ENCODE peak calls at places on chromosome 15, in four cellular contexts. S, D, V and P are unnamed samples.

GRCh38 chr15:66824374-66824773 is 122.3 kb downstream of the SMAD6 start:
- DNase-seq in S (no peak), D (no peak), V (no peak), P (no peak)

GRCh38 chr15:49843725-49844124 is 222.9 kb downstream of the DTWD1 start:
- DNase-seq in S (no peak), D (no peak), V (no peak), P (no peak)

GRCh38 chr15:78063966-78064365 is 13.5 kb downstream of the TBC1D2B start:
- DNase-seq in S (no peak), D (no peak), V (no peak), P (no peak)

GRCh38 chr15:80710635-80711553 is 15.8 kb downstream of the ABHD17C start:
- DNase-seq in S (no peak), D (no peak), V (no peak), P (no peak)

GRCh38 chr15:96735621-96736020 is 405.1 kb downstream of the NR2F2 start:
- DNase-seq in S (no peak), D (no peak), V (no peak), P (no peak)

GRCh38 chr15:64134322-64134829 is 17.2 kb upstream of the SNX22 start:
- DNase-seq in S (no peak), D (no peak), V (no peak), P (no peak)

GRCh38 chr15:22950211-22950990 is 29.8 kb downstream of the CYFIP1 start:
- DNase-seq in S (no peak), D (no peak), V (no peak), P (no peak)

GRCh38 chr15:38758001-38758400 is 193.4 kb upstream of the RASGRP1 start:
- DNase-seq in S (no peak), D (peak; percentile 11), V (no peak), P (no peak)

GRCh38 chr15:38696120-38696727 is 131.6 kb upstream of the RASGRP1 start:
- DNase-seq in S (no peak), D (no peak), V (no peak), P (no peak)

GRCh38 chr15:34239151-34239761 is 14.4 kb downstream of the EMC4 start:
- DNase-seq in S (no peak), D (no peak), V (no peak), P (no peak)

GRCh38 chr15:50786468-50786867 is 21.0 kb upstream of the SPPL2A start:
- DNase-seq in S (no peak), D (no peak), V (no peak), P (no peak)

GRCh38 chr15:52789008-52789600 is 1.0 kb downstream of the ONECUT1 start:
- DNase-seq in S (no peak), D (no peak), V (no peak), P (no peak)

GRCh38 chr15:52789601-52790165 is 453 bp downstream of the ONECUT1 start:
- DNase-seq in S (no peak), D (peak; percentile 49), V (no peak), P (no peak)

GRCh38 chr15:52791776-52792175 is 1.6 kb upstream of the ONECUT1 start:
- DNase-seq in S (no peak), D (no peak), V (no peak), P (no peak)

GRCh38 chr15:52790166-52790708 is at the start of gene ONECUT1:
- DNase-seq in S (no peak), D (peak; percentile 85), V (no peak), P (peak; percentile 75)

DNA sequence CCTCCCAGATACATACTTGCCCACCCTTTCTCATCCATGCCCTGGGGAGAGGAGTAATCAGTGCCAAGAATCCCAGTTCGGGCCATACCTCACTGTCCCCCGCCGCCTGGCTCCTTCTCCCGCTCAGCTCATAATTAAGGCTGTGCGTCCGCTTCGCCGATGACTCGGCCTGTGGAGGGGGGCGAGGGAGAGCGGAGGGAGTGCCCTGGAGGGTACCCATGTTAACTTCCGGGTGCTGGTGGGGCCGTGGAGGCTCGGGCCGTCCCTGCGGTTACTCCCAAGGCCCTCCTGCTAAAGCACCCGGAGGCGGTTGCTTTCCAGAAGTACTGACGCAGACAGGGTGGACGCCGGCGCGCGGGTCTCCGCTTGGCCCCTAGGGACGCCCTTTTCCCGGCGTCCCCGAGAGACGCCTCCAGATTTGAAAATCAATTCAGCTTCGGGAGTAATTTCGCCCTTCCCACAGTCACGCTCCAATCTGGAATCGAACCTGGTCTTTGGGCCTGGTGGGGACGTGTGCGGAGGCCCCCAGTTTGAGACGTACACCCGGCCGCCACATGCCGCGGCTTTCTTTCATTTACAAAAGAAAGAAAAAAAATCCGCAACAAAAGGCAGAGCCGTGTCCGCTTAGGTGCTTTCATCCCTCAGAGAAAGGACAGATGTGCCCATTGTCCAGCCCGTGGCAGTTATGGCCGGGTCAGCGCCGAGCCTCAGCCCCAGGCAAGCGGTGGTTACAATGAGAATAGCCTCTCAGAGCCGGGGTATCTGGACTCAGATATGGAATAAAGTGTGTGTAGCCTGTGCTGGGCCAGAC is 1.0 kb upstream of the ONECUT1 start:
- DNase-seq in S (no peak), D (peak; percentile 57), V (no peak), P (peak; percentile 58)
- TF ChIP-seq CTCF in S (no peak), D (peak; percentile 27), V (no peak), P (peak; percentile 58)

DNA sequence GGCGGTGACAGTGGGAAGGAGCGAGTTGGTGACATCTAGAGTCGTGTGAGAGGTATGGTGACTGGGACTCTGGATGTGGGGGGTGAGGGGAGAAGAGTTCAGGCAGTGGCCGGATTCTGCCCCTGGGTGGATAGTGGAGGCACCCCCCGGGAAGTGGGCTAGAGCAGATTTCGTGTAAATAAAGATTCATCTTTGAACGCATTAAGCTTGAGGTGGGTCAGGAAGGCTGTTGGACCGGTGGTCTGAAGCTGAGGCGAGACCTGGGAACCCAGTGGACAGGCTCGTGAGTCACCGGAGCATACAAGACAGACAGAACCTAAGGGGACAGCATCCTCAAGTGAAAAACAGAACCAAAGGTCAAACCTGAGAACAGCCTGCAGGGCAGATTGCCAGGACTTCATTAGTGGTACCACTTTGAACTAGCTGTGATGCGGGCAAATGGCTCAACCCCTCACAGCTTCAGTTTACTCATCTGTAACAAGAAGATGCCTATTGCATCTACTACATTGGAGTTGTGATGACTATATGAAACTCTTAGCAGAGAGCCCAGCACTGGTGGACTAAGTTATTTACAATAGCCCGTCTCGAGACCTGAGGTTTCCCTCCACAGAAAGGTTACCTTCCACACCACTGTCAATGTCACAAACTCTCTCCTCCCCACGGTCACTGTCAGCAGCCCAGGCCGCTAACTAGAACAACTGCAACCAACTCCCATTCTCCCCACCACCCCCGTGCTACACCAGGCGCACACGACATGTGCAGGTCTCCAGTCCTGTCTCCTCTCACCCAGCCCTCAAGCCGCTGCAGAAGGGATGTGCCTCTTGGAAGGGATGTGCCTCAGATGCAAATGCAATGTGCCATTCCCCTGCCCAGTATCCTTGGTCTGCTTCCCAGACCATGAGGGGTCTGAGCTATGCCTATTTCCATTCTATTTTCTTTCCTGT is 901 bp upstream of the CLN6 start:
- DNase-seq in S (no peak), D (no peak), V (no peak), P (no peak)
- TF ChIP-seq CTCF in S (no peak), D (no peak), V (no peak), P (no peak)

DNA sequence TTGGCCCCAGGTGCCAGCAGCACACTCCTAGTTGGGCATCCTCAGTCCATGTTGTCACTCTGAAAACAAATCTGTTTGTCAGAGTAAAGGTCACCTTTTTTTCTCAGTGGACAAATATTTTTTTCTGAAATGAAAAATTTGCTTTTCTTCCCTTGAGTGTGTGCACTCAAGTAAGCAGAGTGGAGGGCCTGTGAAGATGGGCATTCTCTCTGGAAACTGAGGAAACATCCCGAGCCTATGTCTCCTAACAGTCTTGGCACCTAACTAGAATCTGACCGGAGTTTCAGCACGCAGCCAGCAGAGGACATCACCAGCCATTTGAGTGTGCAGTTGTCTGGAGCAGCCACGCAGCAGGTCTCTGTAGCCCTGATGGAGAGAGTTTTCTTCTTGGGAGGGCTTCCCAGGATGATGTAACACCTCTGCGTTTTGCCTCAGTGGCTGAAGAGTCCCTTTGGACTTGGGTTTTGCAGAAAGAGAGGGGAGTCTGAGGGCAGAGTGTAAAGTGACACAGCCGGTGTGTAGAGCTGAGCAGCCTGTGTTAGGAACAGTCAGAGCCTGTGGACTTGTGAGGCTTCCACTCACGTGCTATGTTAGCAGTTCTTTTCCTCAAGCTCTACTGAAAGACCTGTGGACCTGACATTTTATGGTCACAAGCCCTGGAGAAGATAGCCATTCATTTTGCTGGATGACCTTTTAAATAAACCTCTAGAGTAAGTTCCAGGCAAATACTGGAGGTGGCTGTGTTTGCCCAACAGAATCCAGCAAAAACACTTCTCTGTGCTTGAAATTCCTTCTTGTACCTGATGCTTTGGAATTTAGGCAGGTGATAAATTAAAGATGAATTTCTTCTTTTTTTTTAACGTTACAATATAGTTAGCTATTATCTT is 51.6 kb downstream of the ABHD2 start:
- DNase-seq in S (no peak), D (no peak), V (no peak), P (no peak)
- TF ChIP-seq CTCF in S (no peak), D (no peak), V (no peak), P (peak; percentile 13)

GRCh38 chr15:82674873-82675272 is 27.7 kb upstream of the CPEB1 start:
- DNase-seq in S (no peak), D (no peak), V (no peak), P (no peak)

GRCh38 chr15:82677720-82678323 is 30.7 kb upstream of the CPEB1 start:
- DNase-seq in S (no peak), D (no peak), V (no peak), P (no peak)

GRCh38 chr15:82681371-82681770 is 28.3 kb downstream of the AP3B2 start:
- DNase-seq in S (no peak), D (no peak), V (no peak), P (no peak)

GRCh38 chr15:82679626-82680199 is 30.0 kb downstream of the AP3B2 start:
- DNase-seq in S (no peak), D (no peak), V (no peak), P (peak; percentile 14)

GRCh38 chr15:82680200-82681102 is 29.2 kb downstream of the AP3B2 start:
- DNase-seq in S (no peak), D (peak; percentile 85), V (no peak), P (peak; percentile 29)
- TF ChIP-seq CTCF in S (no peak), D (no peak), V (no peak), P (peak; percentile 54)

GRCh38 chr15:57640935-57641682 is 49.4 kb downstream of the MYZAP start:
- DNase-seq in S (no peak), D (peak; percentile 30), V (no peak), P (peak; percentile 5)
- TF ChIP-seq CTCF in S (peak; percentile 21), D (peak; percentile 43), V (no peak), P (peak; percentile 52)

DNA sequence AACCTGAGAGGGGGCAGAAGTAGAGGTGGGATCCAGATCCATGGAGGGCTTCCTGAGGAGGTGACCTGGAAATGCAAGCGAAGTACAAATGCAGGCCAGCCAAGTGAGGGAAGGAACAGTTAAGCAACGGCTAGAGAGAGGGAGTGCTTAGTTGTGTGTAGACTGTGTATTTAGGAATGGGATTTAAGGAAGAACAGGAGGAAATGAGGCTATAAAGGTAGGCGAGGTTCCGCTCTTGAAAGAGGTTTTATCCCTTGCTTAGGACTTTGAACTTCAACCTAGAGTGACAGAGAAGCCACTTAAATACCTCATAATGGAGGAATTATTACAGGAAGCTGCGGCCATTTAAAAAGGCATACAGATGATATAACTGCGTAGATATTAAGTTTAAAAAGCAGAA is 295.1 kb downstream of the THSD4 start:
- DNase-seq in S (no peak), D (no peak), V (no peak), P (no peak)
- TF ChIP-seq CTCF in S (no peak), D (no peak), V (no peak), P (no peak)

DNA sequence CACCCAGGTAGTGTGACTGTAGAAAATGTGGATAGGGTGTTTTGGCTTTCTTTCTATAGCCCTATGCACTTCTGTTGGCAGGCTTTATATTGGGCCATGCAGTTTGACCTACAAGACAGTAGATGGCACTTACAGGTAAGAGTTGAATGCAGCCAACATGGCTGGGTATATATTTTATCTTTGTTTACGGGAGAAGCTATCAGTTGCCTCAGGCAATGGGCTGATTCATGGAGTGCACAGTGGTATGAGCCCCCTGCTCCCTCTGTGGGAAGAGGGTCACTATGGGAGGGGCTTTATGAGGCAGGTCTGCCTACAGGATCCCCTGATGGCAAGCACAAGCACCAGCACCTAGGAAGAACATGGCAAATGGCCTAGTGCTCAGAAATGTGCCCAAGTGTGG is 301.2 kb upstream of the CDIN1 start:
- DNase-seq in S (no peak), D (no peak), V (no peak), P (no peak)
- TF ChIP-seq CTCF in S (no peak), D (no peak), V (no peak), P (no peak)

GRCh38 chr15:89332446-89332845 is 2.2 kb downstream of the POLG start:
- DNase-seq in S (no peak), D (peak; percentile 46), V (no peak), P (no peak)
- TF ChIP-seq CTCF in S (no peak), D (peak; percentile 54), V (no peak), P (peak; percentile 61)